ENCODE peak calls at places on chromosome 20, in five cellular contexts. O is A549, S is IMR-90, K is H1, D is HepG2. Y is an unnamed sample.

GRCh38 chr20:32333988-32334885 is 23.9 kb upstream of the ASXL1 start:
- DNase-seq in D (no peak), K (no peak), S (no peak), O (no peak), Y (peak; percentile 93)

GRCh38 chr20:57596998-57597939 is 23.0 kb downstream of the ZBP1 start:
- DNase-seq in D (peak; percentile 43), S (peak; percentile 17), K (peak; percentile 92), O (peak; percentile 75), Y (peak; percentile 80)

GRCh38 chr20:19588731-19589130 is 169.3 kb upstream of the RIN2 start:
- DNase-seq in O (no peak), D (peak; percentile 16), S (no peak), K (no peak), Y (no peak)

GRCh38 chr20:48667889-48668413 is 159.8 kb downstream of the PREX1 start:
- DNase-seq in K (no peak), O (no peak), S (no peak), D (peak; percentile 46), Y (no peak)

GRCh38 chr20:17650816-17651760 is 31.0 kb downstream of the RRBP1 start:
- DNase-seq in O (no peak), S (peak; percentile 59), K (no peak), D (no peak), Y (no peak)

GRCh38 chr20:4740774-4741431 is 19.2 kb downstream of the PRND start:
- DNase-seq in K (peak; percentile 90), S (peak; percentile 38), O (peak; percentile 66), D (peak; percentile 60), Y (peak; percentile 33)

GRCh38 chr20:53611449-53611894 is 17.8 kb upstream of the ZNF217 start:
- DNase-seq in K (peak; percentile 37), D (no peak), S (peak; percentile 99), O (peak; percentile 65), Y (no peak)

GRCh38 chr20:38426006-38426405 is 9.1 kb downstream of the SNHG17 start:
- DNase-seq in D (peak; percentile 40), O (peak; percentile 76), S (peak; percentile 95), K (no peak), Y (peak; percentile 59)

GRCh38 chr20:19699132-19699971 is 58.7 kb upstream of the RIN2 start:
- DNase-seq in K (no peak), S (peak; percentile 87), O (no peak), D (no peak), Y (no peak)

GRCh38 chr20:34582911-34583310 is 24.4 kb downstream of the MAP1LC3A start:
- DNase-seq in K (no peak), S (peak; percentile 24), O (no peak), D (peak; percentile 59), Y (no peak)

GRCh38 chr20:5195655-5196054 is 68.8 kb downstream of the CDS2 start:
- DNase-seq in O (no peak), K (no peak), S (peak; percentile 77), D (no peak), Y (no peak)

GRCh38 chr20:3659492-3660261 is 3.5 kb downstream of the GFRA4 start:
- DNase-seq in O (no peak), D (no peak), S (no peak), K (no peak), Y (no peak)

GRCh38 chr20:8524716-8525343 is 392.8 kb downstream of the PLCB1 start:
- DNase-seq in D (no peak), S (no peak), K (no peak), O (no peak), Y (no peak)

GRCh38 chr20:22684763-22685443 is 100.5 kb upstream of the FOXA2 start:
- DNase-seq in S (no peak), K (no peak), D (no peak), O (no peak), Y (peak; percentile 13)

GRCh38 chr20:10982692-10983091 is 308.9 kb upstream of the JAG1 start:
- DNase-seq in K (no peak), D (peak; percentile 10), O (peak; percentile 28), S (peak; percentile 94), Y (no peak)

GRCh38 chr20:13455713-13456112 is 183.0 kb downstream of the TASP1 start:
- DNase-seq in O (no peak), D (peak; percentile 15), S (peak; percentile 39), K (no peak), Y (no peak)

GRCh38 chr20:36847009-36847709 is 28.8 kb upstream of the TLDC2 start:
- DNase-seq in D (no peak), O (no peak), K (no peak), S (peak; percentile 83), Y (no peak)

GRCh38 chr20:38723069-38723981 is 961 bp upstream of the SLC32A1 start:
- DNase-seq in D (no peak), O (no peak), K (peak; percentile 72), S (no peak), Y (no peak)

GRCh38 chr20:38650010-38650409 is 48.4 kb downstream of the ARHGAP40 start:
- DNase-seq in D (no peak), K (no peak), O (no peak), S (no peak), Y (no peak)

GRCh38 chr20:14566505-14566904 is 229.1 kb upstream of the FLRT3 start:
- DNase-seq in K (no peak), O (no peak), S (no peak), D (no peak), Y (no peak)

GRCh38 chr20:53829706-53830521 is 236.3 kb upstream of the ZNF217 start:
- DNase-seq in O (no peak), D (peak; percentile 94), K (no peak), S (peak; percentile 51), Y (no peak)

GRCh38 chr20:9024996-9025395 is 43.9 kb upstream of the PLCB4 start:
- DNase-seq in K (no peak), O (no peak), D (no peak), S (no peak), Y (no peak)

GRCh38 chr20:46681032-46681854 is 8.0 kb downstream of the TP53RK start:
- DNase-seq in D (peak; percentile 82), O (peak; percentile 58), S (peak; percentile 44), K (peak; percentile 92), Y (peak; percentile 63)

GRCh38 chr20:33878583-33878982 is 67.4 kb downstream of the CHMP4B start:
- DNase-seq in S (no peak), K (no peak), O (no peak), D (no peak), Y (no peak)

GRCh38 chr20:32520927-32521203 is 64.3 kb downstream of the NOL4L start:
- DNase-seq in S (no peak), K (no peak), D (no peak), O (no peak), Y (no peak)

GRCh38 chr20:699811-700338 is 24.3 kb upstream of the SCRT2 start:
- DNase-seq in D (no peak), K (no peak), O (no peak), S (no peak), Y (no peak)

GRCh38 chr20:43909211-43909610 is 5.4 kb upstream of the TOX2 start:
- DNase-seq in K (no peak), D (no peak), S (no peak), O (no peak), Y (no peak)

GRCh38 chr20:41532935-41533334 is 85.2 kb downstream of the CHD6 start:
- DNase-seq in S (no peak), D (no peak), O (no peak), K (no peak), Y (no peak)

GRCh38 chr20:41533537-41534136 is 84.5 kb downstream of the CHD6 start:
- DNase-seq in K (no peak), S (no peak), O (no peak), D (peak; percentile 97), Y (no peak)

GRCh38 chr20:41534170-41534569 is 84.0 kb downstream of the CHD6 start:
- DNase-seq in D (peak; percentile 16), O (no peak), S (no peak), K (no peak), Y (no peak)

GRCh38 chr20:41531876-41532275 is 86.3 kb downstream of the CHD6 start:
- DNase-seq in O (no peak), D (no peak), K (no peak), S (peak; percentile 12), Y (no peak)

DNA sequence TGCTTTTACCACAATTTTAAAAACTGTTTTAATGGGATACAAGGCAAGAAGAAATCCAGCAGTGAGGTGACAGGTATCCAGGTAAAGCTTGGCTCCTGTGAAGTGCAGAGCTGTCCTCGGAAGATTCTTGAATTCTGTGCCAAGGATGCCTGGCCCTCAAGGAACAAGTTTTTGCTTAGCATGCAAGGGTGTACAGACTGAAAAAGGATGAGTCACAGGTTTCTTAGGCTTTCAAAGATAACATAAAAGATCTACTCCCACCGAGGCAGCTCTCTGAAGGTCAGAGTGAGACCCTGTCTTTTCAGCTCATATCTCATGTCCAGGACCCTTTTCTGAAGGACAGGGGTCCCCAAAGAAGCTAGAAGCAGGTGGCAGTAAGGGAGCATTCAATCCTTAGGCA is 83.3 kb downstream of the CHD6 start:
- DNase-seq in S (peak; percentile 28), D (no peak), K (no peak), O (no peak), Y (no peak)
- TF ChIP-seq MAFK in S (peak; percentile 51), D (no peak), K (no peak), O (no peak), Y (peak; percentile 48)

GRCh38 chr20:62860924-62861691 is 514 bp downstream of the TCFL5 start:
- DNase-seq in D (no peak), O (no peak), S (no peak), K (peak; percentile 64), Y (peak; percentile 64)
- TF ChIP-seq MAFK in D (no peak), O (no peak), S (no peak), K (no peak), Y (no peak)

GRCh38 chr20:63156221-63156671 is 59.7 kb downstream of the YTHDF1 start:
- DNase-seq in D (no peak), K (no peak), S (no peak), O (no peak), Y (no peak)
- TF ChIP-seq MAFK in D (no peak), K (no peak), S (no peak), O (no peak), Y (no peak)

GRCh38 chr20:51628533-51629398 is 86.2 kb upstream of the NFATC2 start:
- DNase-seq in O (no peak), D (peak; percentile 90), K (no peak), S (peak; percentile 86), Y (no peak)
- TF ChIP-seq MAFK in O (no peak), D (no peak), K (no peak), S (no peak), Y (no peak)

Y was measured in K562.